ENCODE peak calls at places on chromosomes 2 and 18, in five cellular contexts. F is GM23338, X is K562, O is GM12878, Z is HepG2. K is an unnamed sample.

GRCh38 chr2:48423376-48423775 is 106.6 kb upstream of the STON1 start:
- DNase-seq in F (no peak), X (no peak), O (no peak), Z (no peak), K (peak; percentile 48)

GRCh38 chr18:9577361-9577760 is 37.0 kb downstream of the PPP4R1 start:
- DNase-seq in F (no peak), X (no peak), O (no peak), Z (no peak), K (no peak)

GRCh38 chr2:207828361-207829057 is 58.8 kb upstream of the FZD5 start:
- DNase-seq in F (no peak), X (no peak), O (no peak), Z (peak; percentile 98), K (no peak)

GRCh38 chr2:54557601-54558187 is 101.6 kb downstream of the SPTBN1 start:
- DNase-seq in F (peak; percentile 55), X (peak; percentile 64), O (no peak), Z (peak; percentile 74), K (peak; percentile 33)

GRCh38 chr2:165698621-165698946 is 95.5 kb downstream of the GALNT3 start:
- DNase-seq in F (peak; percentile 84), X (no peak), O (peak; percentile 27), Z (peak; percentile 44), K (peak; percentile 52)

GRCh38 chr2:217393585-217394032 is 533.7 kb upstream of the TNP1 start:
- DNase-seq in F (no peak), X (no peak), O (no peak), Z (no peak), K (peak; percentile 14)

GRCh38 chr2:1653137-1653789 is 91.1 kb downstream of the PXDN start:
- DNase-seq in F (no peak), X (no peak), O (no peak), Z (no peak), K (no peak)

GRCh38 chr18:22847392-22847791 is 85.7 kb upstream of the RBBP8 start:
- DNase-seq in F (peak; percentile 3), X (no peak), O (no peak), Z (no peak), K (no peak)

GRCh38 chr2:120430957-120431356 is 85.0 kb downstream of the INHBB start:
- DNase-seq in F (no peak), X (no peak), O (no peak), Z (no peak), K (no peak)

GRCh38 chr2:73983322-73984202 is 1.1 kb upstream of the TET3 start:
- DNase-seq in F (peak; percentile 77), X (no peak), O (no peak), Z (peak; percentile 63), K (peak; percentile 44)

GRCh38 chr2:111698743-111699554 is 185.0 kb downstream of the ANAPC1 start:
- DNase-seq in F (peak; percentile 50), X (peak; percentile 94), O (no peak), Z (peak; percentile 94), K (peak; percentile 95)

GRCh38 chr18:11752116-11752911 is 63.2 kb downstream of the GNAL start:
- DNase-seq in F (peak; percentile 75), X (no peak), O (no peak), Z (no peak), K (peak; percentile 37)

GRCh38 chr2:224359569-224359968 is 42.3 kb downstream of the FAM124B start:
- DNase-seq in F (peak; percentile 75), X (peak; percentile 23), O (no peak), Z (peak; percentile 16), K (peak; percentile 8)

GRCh38 chr18:58345064-58345463 is 283.8 kb downstream of the ALPK2 start:
- DNase-seq in F (peak; percentile 80), X (no peak), O (no peak), Z (no peak), K (no peak)

GRCh38 chr2:73172963-73173362 is 29.4 kb upstream of the NOTO start:
- DNase-seq in F (no peak), X (no peak), O (no peak), Z (no peak), K (no peak)

GRCh38 chr2:138494265-138494966 is 7.2 kb upstream of the SPOPL start:
- DNase-seq in F (no peak), X (no peak), O (no peak), Z (peak; percentile 76), K (no peak)

GRCh38 chr18:2515908-2516625 is 55.2 kb downstream of the METTL4 start:
- DNase-seq in F (no peak), X (no peak), O (no peak), Z (peak; percentile 3), K (peak; percentile 24)

GRCh38 chr2:100060875-100061274 is 81.5 kb downstream of the AFF3 start:
- DNase-seq in F (no peak), X (no peak), O (no peak), Z (no peak), K (no peak)

GRCh38 chr18:48408727-48409590 is at the start of gene ZBTB7C:
- DNase-seq in F (peak; percentile 65), X (peak; percentile 46), O (no peak), Z (no peak), K (no peak)

GRCh38 chr2:105449083-105449482 is 50.2 kb upstream of the FHL2 start:
- DNase-seq in F (no peak), X (no peak), O (no peak), Z (no peak), K (no peak)

GRCh38 chr2:106140091-106140490 is 54.0 kb downstream of the UXS1 start:
- DNase-seq in F (no peak), X (no peak), O (no peak), Z (no peak), K (no peak)

GRCh38 chr2:8088810-8089209 is 593.0 kb upstream of the ID2 start:
- DNase-seq in F (no peak), X (no peak), O (no peak), Z (no peak), K (no peak)

GRCh38 chr2:192500550-192501200 is 305.9 kb upstream of the TMEFF2 start:
- DNase-seq in F (no peak), X (no peak), O (peak; percentile 3), Z (no peak), K (no peak)

GRCh38 chr18:37590346-37590745 is 24.7 kb upstream of the CELF4 start:
- DNase-seq in F (no peak), X (no peak), O (no peak), Z (no peak), K (no peak)

GRCh38 chr2:46294185-46294836 is 2.9 kb upstream of the EPAS1 start:
- DNase-seq in F (peak; percentile 85), X (peak; percentile 63), O (no peak), Z (no peak), K (peak; percentile 60)

GRCh38 chr2:6780765-6781274 is 84.9 kb downstream of the CMPK2 start:
- DNase-seq in F (no peak), X (no peak), O (peak; percentile 12), Z (no peak), K (no peak)

GRCh38 chr18:77101410-77102245 is 31.0 kb downstream of the MBP start:
- DNase-seq in F (peak; percentile 38), X (no peak), O (peak; percentile 61), Z (no peak), K (peak; percentile 90)

GRCh38 chr2:221572180-221572820 is at the start of gene EPHA4:
- DNase-seq in F (peak; percentile 87), X (peak; percentile 70), O (no peak), Z (no peak), K (peak; percentile 79)

GRCh38 chr2:96764253-96764637 is 3.5 kb downstream of the CNNM4 start:
- DNase-seq in F (peak; percentile 41), X (no peak), O (no peak), Z (no peak), K (no peak)

GRCh38 chr2:41344529-41344928 is 703.3 kb upstream of the PKDCC start:
- DNase-seq in F (no peak), X (no peak), O (no peak), Z (no peak), K (no peak)

GRCh38 chr18:445090-445489 is 55.4 kb downstream of the COLEC12 start:
- DNase-seq in F (no peak), X (no peak), O (no peak), Z (no peak), K (no peak)

GRCh38 chr2:54871457-54872103 is 148.1 kb downstream of the EML6 start:
- DNase-seq in F (no peak), X (no peak), O (no peak), Z (peak; percentile 73), K (peak; percentile 46)

GRCh38 chr18:11310476-11311086 is 161.2 kb upstream of the PIEZO2 start:
- DNase-seq in F (peak; percentile 76), X (peak; percentile 38), O (no peak), Z (peak; percentile 40), K (peak; percentile 13)

GRCh38 chr2:60738679-60739078 is 17.4 kb upstream of the PAPOLG start:
- DNase-seq in F (no peak), X (no peak), O (no peak), Z (no peak), K (no peak)

GRCh38 chr2:55653255-55653654 is 35.8 kb upstream of the PPP4R3B start:
- DNase-seq in F (no peak), X (no peak), O (no peak), Z (no peak), K (no peak)

GRCh38 chr2:176134978-176135575 is 5.6 kb downstream of the HOXD8 start:
- DNase-seq in F (no peak), X (no peak), O (no peak), Z (peak; percentile 23), K (peak; percentile 15)

GRCh38 chr2:219459460-219460311 is 25.0 kb downstream of the SPEG start:
- DNase-seq in F (peak; percentile 88), X (peak; percentile 71), O (no peak), Z (peak; percentile 58), K (peak; percentile 75)
- TF ChIP-seq JUNB in F (no peak), X (no peak), O (no peak), Z (no peak), K (no peak)

GRCh38 chr2:213199871-213200270 is 48.5 kb upstream of the IKZF2 start:
- DNase-seq in F (no peak), X (no peak), O (no peak), Z (peak; percentile 6), K (no peak)
- TF ChIP-seq JUNB in F (no peak), X (no peak), O (no peak), Z (no peak), K (no peak)

GRCh38 chr2:15943378-15943851 is 3.1 kb downstream of the MYCN start:
- DNase-seq in F (peak; percentile 73), X (peak; percentile 69), O (no peak), Z (no peak), K (no peak)
- TF ChIP-seq JUNB in F (no peak), X (no peak), O (no peak), Z (no peak), K (no peak)

GRCh38 chr18:66560092-66560491 is 43.8 kb downstream of the CDH19 start:
- DNase-seq in F (peak; percentile 47), X (no peak), O (no peak), Z (peak; percentile 34), K (no peak)
- TF ChIP-seq JUNB in F (no peak), X (no peak), O (no peak), Z (no peak), K (no peak)

K was measured in A549.